ENCODE peak calls at places on chromosomes 12 and 14, in five cellular contexts. X is CD4-positive, CD25-positive, alpha-beta regulatory T cell; N is mammary epithelial cell; O is DND-41; L is lung. V is an unnamed sample. For H3K36me3, the result is how much of the 10 kb centered on the place peaks cover.

GRCh38 chr12:6745751-6746525 is 7.0 kb downstream of the MLF2 start:
- DNase-seq in X (peak), N (peak), O (no peak), L (no peak), V (no peak)

GRCh38 chr14:101595887-101596721 is 34.8 kb downstream of the DIO3 start:
- DNase-seq in X (peak), N (no peak), O (peak), L (no peak), V (peak)

GRCh38 chr12:92530706-92531105 is 172.1 kb upstream of the PLEKHG7 start:
- DNase-seq in X (no peak), N (no peak), O (no peak), L (no peak), V (no peak)

GRCh38 chr12:122840580-122841513 is 5.6 kb downstream of the HIP1R start:
- DNase-seq in X (no peak), N (peak), O (no peak), L (no peak), V (no peak)

GRCh38 chr14:100341301-100342031 is 18.3 kb downstream of the SLC25A47 start:
- DNase-seq in X (no peak), N (peak), O (no peak), L (peak), V (no peak)

GRCh38 chr14:31927348-31927826 is 149.7 kb upstream of the ARHGAP5 start:
- DNase-seq in X (peak), N (peak), O (no peak), L (no peak), V (no peak)

GRCh38 chr12:14767617-14768016 is 35.7 kb downstream of the WBP11 start:
- DNase-seq in X (no peak), N (no peak), O (no peak), L (no peak), V (no peak)

GRCh38 chr12:70487440-70487839 is 121.3 kb downstream of the KCNMB4 start:
- DNase-seq in X (no peak), N (no peak), O (no peak), L (no peak), V (no peak)

GRCh38 chr14:102822311-102822863 is 45.1 kb downstream of the TRAF3 start:
- DNase-seq in X (peak), N (no peak), O (no peak), L (no peak), V (no peak)

GRCh38 chr14:54221432-54221803 is 175.4 kb upstream of the CDKN3 start:
- DNase-seq in X (no peak), N (no peak), O (no peak), L (no peak), V (no peak)

GRCh38 chr12:10301103-10301502 is 6.6 kb upstream of the KLRD1 start:
- DNase-seq in X (no peak), N (peak), O (peak), L (no peak), V (no peak)

GRCh38 chr14:69713976-69714716 is 52.8 kb upstream of the SRSF5 start:
- DNase-seq in X (no peak), N (no peak), O (no peak), L (no peak), V (no peak)

GRCh38 chr12:127245437-127245836 is 1021.5 kb upstream of the TMEM132C start:
- DNase-seq in X (no peak), N (peak), O (no peak), L (no peak), V (no peak)

GRCh38 chr14:41285193-41285748 is 321.4 kb upstream of the LRFN5 start:
- DNase-seq in X (no peak), N (peak), O (peak), L (no peak), V (no peak)

GRCh38 chr12:79547044-79547734 is 143.6 kb downstream of the PAWR start:
- DNase-seq in X (no peak), N (peak), O (no peak), L (peak), V (no peak)

GRCh38 chr12:108857158-108857407 is 300 bp downstream of the SSH1 start:
- DNase-seq in X (no peak), N (no peak), O (no peak), L (no peak), V (no peak)

GRCh38 chr14:64423987-64424386 is 35.8 kb downstream of the MTHFD1 start:
- DNase-seq in X (no peak), N (no peak), O (peak), L (no peak), V (no peak)

GRCh38 chr12:51067771-51068170 is 15.6 kb downstream of the CSRNP2 start:
- DNase-seq in X (no peak), N (no peak), O (no peak), L (no peak), V (no peak)

GRCh38 chr12:131210506-131211278 is 257.0 kb downstream of the ADGRD1 start:
- DNase-seq in X (no peak), N (no peak), O (no peak), L (no peak), V (no peak)

GRCh38 chr14:22536853-22537338 is 52.1 kb downstream of the DAD1 start:
- DNase-seq in X (peak), N (peak), O (peak), L (peak), V (peak)

GRCh38 chr14:33793711-33794110 is 157.2 kb downstream of the EGLN3 start:
- DNase-seq in X (no peak), N (no peak), O (no peak), L (no peak), V (no peak)

GRCh38 chr12:5922500-5922899 is 22.6 kb downstream of the ANO2 start:
- DNase-seq in X (no peak), N (no peak), O (no peak), L (no peak), V (no peak)

GRCh38 chr12:96069511-96070231 is 34.3 kb upstream of the LTA4H start:
- DNase-seq in X (no peak), N (no peak), O (no peak), L (no peak), V (no peak)

GRCh38 chr12:50050410-50051280 is 6.8 kb upstream of the ASIC1 start:
- DNase-seq in X (no peak), N (no peak), O (no peak), L (peak), V (no peak)

GRCh38 chr14:68621400-68622365 is 171.2 kb downstream of the ZFP36L1 start:
- DNase-seq in X (no peak), N (no peak), O (no peak), L (no peak), V (no peak)

GRCh38 chr12:111183094-111183493 is 185.8 kb downstream of the PHETA1 start:
- DNase-seq in X (no peak), N (no peak), O (no peak), L (no peak), V (no peak)

GRCh38 chr14:30355431-30355913 is 203.5 kb upstream of the G2E3 start:
- DNase-seq in X (peak), N (no peak), O (no peak), L (no peak), V (no peak)

GRCh38 chr14:67567654-67568053 is 32.4 kb downstream of the PIGH start:
- DNase-seq in X (no peak), N (no peak), O (no peak), L (no peak), V (no peak)

GRCh38 chr14:75295491-75296338 is 17.1 kb downstream of the FOS start:
- DNase-seq in X (peak), N (peak), O (peak), L (peak), V (peak)

GRCh38 chr12:7667025-7667575 is 1.4 kb upstream of the APOBEC1 start:
- DNase-seq in X (no peak), N (peak), O (no peak), L (no peak), V (no peak)

GRCh38 chr14:101733211-101733610 is 28.3 kb upstream of the PPP2R5C start:
- DNase-seq in X (no peak), N (peak), O (no peak), L (no peak), V (no peak)

GRCh38 chr12:47082963-47083621 is 3.3 kb upstream of the AMIGO2 start:
- DNase-seq in X (no peak), N (peak), O (no peak), L (no peak), V (no peak)

GRCh38 chr12:2447861-2448260 is 346.9 kb upstream of the FKBP4 start:
- DNase-seq in X (no peak), N (no peak), O (no peak), L (no peak), V (no peak)

GRCh38 chr12:1907652-1908611 is 10.5 kb downstream of the CACNA2D4 start:
- DNase-seq in X (no peak), N (peak), O (no peak), L (peak), V (peak)

GRCh38 chr14:102236026-102236425 is 68.9 kb downstream of the MOK start:
- DNase-seq in X (no peak), N (no peak), O (no peak), L (no peak), V (no peak)

GRCh38 chr12:48956279-48957140 is 777 bp downstream of the ARF3 start:
- DNase-seq in X (peak), N (peak), O (peak), L (peak), V (peak)

GRCh38 chr12:52715416-52715815 is 12.1 kb upstream of the KRT77 start:
- DNase-seq in X (no peak), N (peak), O (no peak), L (no peak), V (no peak)

GRCh38 chr12:120703311-120703942 is 6.8 kb upstream of the UNC119B start:
- DNase-seq in X (no peak), N (no peak), O (no peak), L (peak), V (no peak)

GRCh38 chr14:35220027-35220676 is 72.0 kb upstream of the PSMA6 start:
- DNase-seq in X (no peak), N (no peak), O (no peak), L (no peak), V (no peak)

GRCh38 chr14:54450535-54450934 is 9.4 kb upstream of the CNIH1 start:
- DNase-seq in X (no peak), N (peak), O (no peak), L (no peak), V (no peak)

GRCh38 chr14:92565718-92566115 is 52.1 kb downstream of the RIN3 start:
- DNase-seq in X (no peak), N (no peak), O (no peak), L (no peak), V (no peak)

GRCh38 chr14:92572050-92572449 is 58.5 kb downstream of the RIN3 start:
- DNase-seq in X (no peak), N (no peak), O (no peak), L (no peak), V (no peak)

GRCh38 chr14:92570863-92571262 is 57.3 kb downstream of the RIN3 start:
- DNase-seq in X (no peak), N (no peak), O (no peak), L (no peak), V (no peak)

GRCh38 chr14:92567173-92567725 is 53.7 kb downstream of the RIN3 start:
- DNase-seq in X (no peak), N (no peak), O (no peak), L (no peak), V (no peak)

DNA sequence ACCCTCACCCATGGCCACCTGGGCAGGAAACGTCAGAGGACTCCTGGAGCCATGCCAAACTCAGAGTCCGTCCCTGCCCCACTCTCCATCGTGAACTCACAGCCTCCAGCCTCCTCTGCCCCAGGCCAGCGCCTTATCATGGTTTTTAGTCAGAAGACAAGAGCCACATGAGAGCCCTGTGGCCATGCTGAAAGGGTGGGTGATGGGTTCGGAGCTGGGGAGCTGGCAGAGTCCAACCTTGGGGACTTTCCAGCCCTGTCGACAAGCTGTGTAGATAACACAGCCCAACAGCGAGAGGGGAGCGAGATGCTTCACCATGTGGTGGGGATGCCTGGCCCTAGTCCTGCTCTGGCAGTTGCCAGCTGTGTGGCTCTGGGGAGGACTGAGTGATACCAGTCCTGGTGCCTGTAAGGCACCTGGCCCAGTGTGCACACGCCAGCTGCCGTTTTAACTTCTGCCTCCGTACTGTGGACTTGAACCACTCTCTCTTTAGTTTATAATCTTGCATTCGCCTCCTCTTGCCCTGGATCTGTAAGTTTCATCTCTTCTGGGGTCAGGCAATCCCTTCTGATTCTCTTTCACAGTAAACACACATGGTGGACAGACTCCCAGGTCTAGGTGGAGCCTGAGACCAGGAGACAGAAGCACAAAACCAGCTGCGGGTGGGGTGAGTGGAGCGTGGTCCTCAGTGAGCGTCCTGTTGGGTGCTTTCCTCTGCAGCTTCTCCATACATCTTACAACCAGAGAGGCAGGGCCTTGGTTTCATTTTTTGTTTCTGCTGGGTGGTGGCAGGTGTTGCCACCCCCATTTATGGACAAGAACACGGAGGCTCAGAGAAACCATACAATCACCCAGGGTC is 55.3 kb downstream of the RIN3 start:
- DNase-seq in X (peak), N (no peak), O (no peak), L (no peak), V (peak)
- H3K4me3 ChIP-seq in X (peak), N (no peak), O (no peak), L (no peak), V (peak)

GRCh38 chr12:29343022-29343799 is 37.8 kb downstream of the ERGIC2 start:
- DNase-seq in X (no peak), N (no peak), O (no peak), L (no peak), V (no peak)
- H3K36me3 ChIP-seq in X (half or more), N (under half), O (half or more), L (under half), V (under half)

GRCh38 chr12:106758349-106758951 is 16.0 kb upstream of the RIC8B start:
- DNase-seq in X (no peak), N (no peak), O (no peak), L (no peak), V (no peak)

GRCh38 chr12:106760184-106760531 is 14.3 kb upstream of the RIC8B start:
- DNase-seq in X (peak), N (no peak), O (peak), L (peak), V (no peak)

GRCh38 chr12:106757623-106758348 is 16.7 kb upstream of the RIC8B start:
- DNase-seq in X (no peak), N (no peak), O (no peak), L (no peak), V (no peak)

GRCh38 chr12:106764738-106765137 is 9.7 kb upstream of the RIC8B start:
- DNase-seq in X (no peak), N (no peak), O (no peak), L (no peak), V (no peak)

DNA sequence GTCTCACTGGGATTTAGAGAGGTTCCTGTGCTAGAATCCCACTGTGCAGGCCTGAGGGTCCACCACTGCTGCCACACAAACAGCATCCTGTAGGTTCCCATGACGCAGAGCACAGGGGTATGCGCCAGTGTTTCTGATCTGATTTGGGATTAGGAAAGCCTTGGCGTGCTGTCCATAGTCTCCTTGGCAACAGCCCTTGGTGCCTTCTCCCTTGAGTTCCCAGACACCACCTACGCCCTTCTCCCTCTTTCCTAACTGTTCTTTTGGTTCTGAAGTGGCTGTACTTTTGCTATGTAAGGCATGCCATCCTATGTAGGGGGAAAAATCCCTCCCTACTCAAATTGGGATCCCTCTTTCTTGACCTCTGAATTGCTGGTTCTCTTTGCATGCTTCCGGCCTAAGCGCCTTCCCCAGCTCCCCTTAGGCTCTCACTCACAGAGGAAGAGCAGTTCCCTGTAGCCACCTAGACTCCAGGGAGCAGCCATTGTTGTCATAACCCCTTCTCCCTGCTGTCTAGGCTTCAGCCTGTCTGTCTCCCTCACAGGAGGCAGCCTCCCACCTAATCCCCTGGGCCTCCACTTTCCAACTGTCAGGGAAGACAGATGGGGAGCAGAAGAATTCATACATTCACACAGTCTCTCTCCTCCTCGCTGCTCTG is 14.8 kb upstream of the RIC8B start:
- DNase-seq in X (no peak), N (no peak), O (no peak), L (no peak), V (no peak)
- H3K4me3 ChIP-seq in X (peak), N (no peak), O (no peak), L (no peak), V (peak)

GRCh38 chr14:51341338-51341737 is 101.3 kb downstream of the TMX1 start:
- DNase-seq in X (no peak), N (peak), O (no peak), L (no peak), V (no peak)
- H3K36me3 ChIP-seq in X (under half), N (under half), O (under half), L (under half), V (under half)

V was measured in CD8-positive, alpha-beta memory T cell.